ENCODE peak calls at places on chromosome 9, in four cellular contexts. One of them, this sample, is unnamed.

GRCh38 chr9:131722260-131722659 is 17.6 kb downstream of the RAPGEF1 start:
- DNase-seq in CD4-positive, alpha-beta memory T cell: no peak
- DNase-seq in OCI-LY7: no peak
- DNase-seq in spleen: no peak
- DNase-seq in this sample: no peak

GRCh38 chr9:121818841-121819430 is 167.5 kb downstream of the DAB2IP start:
- DNase-seq in CD4-positive, alpha-beta memory T cell: no peak
- DNase-seq in OCI-LY7: no peak
- DNase-seq in spleen: no peak
- DNase-seq in this sample: no peak

GRCh38 chr9:14838701-14839100 is 71.5 kb downstream of the FREM1 start:
- DNase-seq in CD4-positive, alpha-beta memory T cell: no peak
- DNase-seq in OCI-LY7: no peak
- DNase-seq in spleen: no peak
- DNase-seq in this sample: no peak

GRCh38 chr9:114836769-114837168 is 30.9 kb upstream of the TNFSF15 start:
- DNase-seq in CD4-positive, alpha-beta memory T cell: no peak
- DNase-seq in OCI-LY7: no peak
- DNase-seq in spleen: no peak
- DNase-seq in this sample: no peak

GRCh38 chr9:132670359-132670815 is at the start of gene GTF3C4:
- DNase-seq in CD4-positive, alpha-beta memory T cell: peak; percentile 87
- DNase-seq in OCI-LY7: peak; percentile 91
- DNase-seq in spleen: peak; percentile 97
- DNase-seq in this sample: peak; percentile 78

GRCh38 chr9:11743356-11743755 is 949.8 kb upstream of the TYRP1 start:
- DNase-seq in CD4-positive, alpha-beta memory T cell: no peak
- DNase-seq in OCI-LY7: no peak
- DNase-seq in spleen: no peak
- DNase-seq in this sample: no peak

GRCh38 chr9:106921341-106921899 is 58.5 kb downstream of the ZNF462 start:
- DNase-seq in CD4-positive, alpha-beta memory T cell: peak; percentile 29
- DNase-seq in OCI-LY7: no peak
- DNase-seq in spleen: no peak
- DNase-seq in this sample: peak; percentile 90

GRCh38 chr9:112002847-112003457 is 106.3 kb downstream of the UGCG start:
- DNase-seq in CD4-positive, alpha-beta memory T cell: no peak
- DNase-seq in OCI-LY7: no peak
- DNase-seq in spleen: no peak
- DNase-seq in this sample: no peak

GRCh38 chr9:111429175-111429574 is 55.0 kb downstream of the ECPAS start:
- DNase-seq in CD4-positive, alpha-beta memory T cell: no peak
- DNase-seq in OCI-LY7: no peak
- DNase-seq in spleen: no peak
- DNase-seq in this sample: no peak

GRCh38 chr9:126763130-126763764 is 41.6 kb upstream of the ZBTB43 start:
- DNase-seq in CD4-positive, alpha-beta memory T cell: no peak
- DNase-seq in OCI-LY7: peak; percentile 35
- DNase-seq in spleen: no peak
- DNase-seq in this sample: no peak

GRCh38 chr9:35357116-35357515 is 132.8 kb upstream of the RUSC2 start:
- DNase-seq in CD4-positive, alpha-beta memory T cell: no peak
- DNase-seq in OCI-LY7: no peak
- DNase-seq in spleen: no peak
- DNase-seq in this sample: no peak

GRCh38 chr9:110065527-110065926 is 142.4 kb downstream of the C9orf152 start:
- DNase-seq in CD4-positive, alpha-beta memory T cell: no peak
- DNase-seq in OCI-LY7: no peak
- DNase-seq in spleen: no peak
- DNase-seq in this sample: peak; percentile 51
- H3K4me1 ChIP-seq in CD4-positive, alpha-beta memory T cell: no peaks in the 10 kb centered on the region
- H3K4me1 ChIP-seq in OCI-LY7: peaks cover 29% of the 10 kb centered on the region
- H3K4me1 ChIP-seq in spleen: peaks cover 54% of the 10 kb centered on the region
- H3K4me1 ChIP-seq in this sample: peaks cover 42% of the 10 kb centered on the region

DNA sequence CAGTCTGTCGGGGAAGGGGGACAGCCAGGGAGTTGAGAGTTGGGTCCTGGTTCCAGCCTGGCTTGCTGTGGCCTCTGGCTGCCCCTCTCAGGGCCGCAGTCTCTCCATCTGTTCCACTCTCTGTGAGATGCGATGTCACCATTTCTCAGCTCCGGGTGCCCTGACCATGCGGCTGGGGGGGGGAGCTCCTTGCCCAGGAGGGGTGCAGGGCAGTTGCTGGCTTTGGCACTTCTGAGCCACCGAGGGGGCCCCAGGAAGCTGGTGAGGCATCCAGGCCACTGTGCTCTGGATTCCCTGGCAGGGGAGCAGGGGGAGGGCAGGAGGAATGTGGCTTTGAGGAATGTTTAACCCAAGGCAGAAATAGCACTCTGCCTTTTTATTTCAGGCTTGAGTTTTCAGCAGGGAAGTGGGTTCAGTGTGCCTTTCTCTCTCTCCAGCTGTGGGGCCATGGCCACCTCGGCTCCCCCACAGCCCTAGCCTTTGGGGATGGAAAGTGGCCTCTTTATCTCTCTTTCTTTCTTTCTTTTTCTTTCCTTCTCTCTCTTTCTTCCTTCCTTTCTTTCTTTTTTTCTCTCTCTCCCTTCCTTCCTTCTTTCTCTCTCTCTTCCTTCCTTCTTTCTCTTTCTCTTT is 11.0 kb downstream of the NCS1 start:
- DNase-seq in CD4-positive, alpha-beta memory T cell: no peak
- DNase-seq in OCI-LY7: no peak
- DNase-seq in spleen: no peak
- DNase-seq in this sample: no peak
- H3K4me1 ChIP-seq in CD4-positive, alpha-beta memory T cell: no peaks in the 10 kb centered on the region
- H3K4me1 ChIP-seq in OCI-LY7: no peaks in the 10 kb centered on the region
- H3K4me1 ChIP-seq in spleen: no peaks in the 10 kb centered on the region
- H3K4me1 ChIP-seq in this sample: no peaks in the 10 kb centered on the region

DNA sequence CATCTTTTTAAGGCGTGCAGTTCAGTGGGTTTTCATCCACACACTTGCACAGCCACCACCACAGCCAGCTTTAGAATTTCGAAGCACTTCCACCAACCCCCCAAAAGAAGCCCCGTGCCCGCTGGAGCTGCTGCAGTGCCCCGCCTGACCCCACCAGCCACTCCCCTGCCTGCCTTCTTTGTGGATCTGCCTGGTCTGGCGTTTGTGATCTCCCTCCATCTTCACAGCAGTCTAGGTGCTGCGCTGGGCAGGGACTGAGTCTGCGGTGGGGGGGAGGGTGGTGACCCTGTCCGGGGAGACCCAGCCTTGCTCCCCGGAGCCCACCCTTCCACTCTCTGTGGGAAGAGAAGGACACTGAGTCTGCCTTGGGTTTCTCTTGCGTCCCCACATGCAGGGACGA is 40.8 kb downstream of the RXRA start:
- DNase-seq in CD4-positive, alpha-beta memory T cell: no peak
- DNase-seq in OCI-LY7: no peak
- DNase-seq in spleen: no peak
- DNase-seq in this sample: no peak
- H3K4me1 ChIP-seq in CD4-positive, alpha-beta memory T cell: no peaks in the 10 kb centered on the region
- H3K4me1 ChIP-seq in OCI-LY7: no peaks in the 10 kb centered on the region
- H3K4me1 ChIP-seq in spleen: peaks cover 50% of the 10 kb centered on the region
- H3K4me1 ChIP-seq in this sample: no peaks in the 10 kb centered on the region

GRCh38 chr9:124284237-124284831 is 26.6 kb downstream of the NEK6 start:
- DNase-seq in CD4-positive, alpha-beta memory T cell: no peak
- DNase-seq in OCI-LY7: no peak
- DNase-seq in spleen: no peak
- DNase-seq in this sample: no peak
- H3K4me1 ChIP-seq in CD4-positive, alpha-beta memory T cell: peaks cover 25% of the 10 kb centered on the region
- H3K4me1 ChIP-seq in OCI-LY7: peaks cover 19% of the 10 kb centered on the region
- H3K4me1 ChIP-seq in spleen: peaks cover 75% of the 10 kb centered on the region
- H3K4me1 ChIP-seq in this sample: peaks cover 28% of the 10 kb centered on the region

GRCh38 chr9:127970401-127971313 is 10.1 kb downstream of the EEIG1 start:
- DNase-seq in CD4-positive, alpha-beta memory T cell: peak; percentile 73
- DNase-seq in OCI-LY7: peak; percentile 91
- DNase-seq in spleen: peak; percentile 90
- DNase-seq in this sample: peak; percentile 94

GRCh38 chr9:127967151-127967809 is 13.5 kb downstream of the EEIG1 start:
- DNase-seq in CD4-positive, alpha-beta memory T cell: no peak
- DNase-seq in OCI-LY7: no peak
- DNase-seq in spleen: peak; percentile 60
- DNase-seq in this sample: no peak

GRCh38 chr9:127966416-127967150 is 14.2 kb downstream of the EEIG1 start:
- DNase-seq in CD4-positive, alpha-beta memory T cell: no peak
- DNase-seq in OCI-LY7: peak; percentile 34
- DNase-seq in spleen: peak; percentile 63
- DNase-seq in this sample: no peak

GRCh38 chr9:127968046-127968445 is 12.7 kb downstream of the EEIG1 start:
- DNase-seq in CD4-positive, alpha-beta memory T cell: no peak
- DNase-seq in OCI-LY7: no peak
- DNase-seq in spleen: peak; percentile 66
- DNase-seq in this sample: no peak

GRCh38 chr9:127968717-127969383 is 11.9 kb downstream of the EEIG1 start:
- DNase-seq in CD4-positive, alpha-beta memory T cell: no peak
- DNase-seq in OCI-LY7: no peak
- DNase-seq in spleen: no peak
- DNase-seq in this sample: no peak
- H3K4me1 ChIP-seq in CD4-positive, alpha-beta memory T cell: peaks cover 100% of the 10 kb centered on the region
- H3K4me1 ChIP-seq in OCI-LY7: peaks cover 100% of the 10 kb centered on the region
- H3K4me1 ChIP-seq in spleen: peaks cover 97% of the 10 kb centered on the region
- H3K4me1 ChIP-seq in this sample: peaks cover 53% of the 10 kb centered on the region

DNA sequence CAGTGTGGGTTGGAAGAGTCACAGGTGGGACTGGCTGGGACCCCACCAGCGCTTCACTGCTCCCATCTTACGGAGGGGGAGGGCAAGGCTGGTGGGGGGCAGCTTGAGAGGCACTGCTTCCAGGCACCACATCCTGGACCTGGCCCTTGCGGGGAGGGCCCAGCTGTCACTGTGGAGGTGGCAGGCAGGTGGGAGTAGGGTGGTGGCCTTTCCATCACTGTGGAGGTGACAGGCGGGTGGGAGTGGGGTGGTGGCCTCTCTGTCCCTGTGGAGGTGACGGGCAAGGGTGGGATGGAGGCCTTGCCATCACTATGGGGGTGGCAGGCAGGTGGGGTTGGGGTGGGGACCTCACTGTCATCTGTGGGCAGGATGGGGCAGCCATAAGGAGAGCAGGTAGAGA is 20.6 kb downstream of the RXRA start:
- DNase-seq in CD4-positive, alpha-beta memory T cell: no peak
- DNase-seq in OCI-LY7: no peak
- DNase-seq in spleen: no peak
- DNase-seq in this sample: no peak
- H3K4me1 ChIP-seq in CD4-positive, alpha-beta memory T cell: peaks cover 6% of the 10 kb centered on the region
- H3K4me1 ChIP-seq in OCI-LY7: no peaks in the 10 kb centered on the region
- H3K4me1 ChIP-seq in spleen: peaks cover 47% of the 10 kb centered on the region
- H3K4me1 ChIP-seq in this sample: no peaks in the 10 kb centered on the region

GRCh38 chr9:36817160-36817834 is 216.8 kb downstream of the PAX5 start:
- DNase-seq in CD4-positive, alpha-beta memory T cell: no peak
- DNase-seq in OCI-LY7: no peak
- DNase-seq in spleen: peak; percentile 56
- DNase-seq in this sample: no peak
- H3K4me1 ChIP-seq in CD4-positive, alpha-beta memory T cell: no peaks in the 10 kb centered on the region
- H3K4me1 ChIP-seq in OCI-LY7: no peaks in the 10 kb centered on the region
- H3K4me1 ChIP-seq in spleen: no peaks in the 10 kb centered on the region
- H3K4me1 ChIP-seq in this sample: no peaks in the 10 kb centered on the region

DNA sequence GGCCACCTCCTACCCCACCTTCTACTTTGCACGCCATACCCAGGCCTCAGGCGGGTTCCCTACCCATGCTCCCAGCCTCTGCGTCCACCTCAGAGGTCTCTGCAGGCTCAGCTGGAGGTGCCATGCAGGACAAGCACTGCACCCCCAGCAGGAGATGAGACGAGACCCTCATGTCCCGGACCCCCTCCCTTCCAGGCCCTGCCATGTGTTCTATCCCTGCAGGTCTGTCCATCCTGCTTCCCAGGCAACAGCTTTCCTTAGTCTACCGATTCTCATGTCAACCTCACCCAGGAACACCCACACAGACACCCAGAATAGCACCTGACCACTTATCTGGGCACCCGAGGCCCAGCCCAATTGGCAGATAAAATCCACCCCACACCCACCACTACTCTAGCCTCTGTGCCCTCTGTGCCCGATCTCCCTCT is 52.1 kb downstream of the SEMA4D start:
- DNase-seq in CD4-positive, alpha-beta memory T cell: no peak
- DNase-seq in OCI-LY7: no peak
- DNase-seq in spleen: peak; percentile 43
- DNase-seq in this sample: no peak
- H3K4me1 ChIP-seq in CD4-positive, alpha-beta memory T cell: peaks cover 100% of the 10 kb centered on the region
- H3K4me1 ChIP-seq in OCI-LY7: peaks cover 60% of the 10 kb centered on the region
- H3K4me1 ChIP-seq in spleen: peaks cover 79% of the 10 kb centered on the region
- H3K4me1 ChIP-seq in this sample: peaks cover 33% of the 10 kb centered on the region